ENCODE peak calls at places on chromosomes 6 and 20, in nine cellular contexts. E is T-cell; U is CD4-positive, CD25-positive, alpha-beta regulatory T cell; M is endothelial cell; K is upper lobe of right lung; T is psoas muscle; F is GM03348; S is cardiac fibroblast; Y is CD4-positive, alpha-beta memory T cell. Q is an unnamed sample.

GRCh38 chr20:58312836-58313235 is 3.3 kb downstream of the RAB22A start:
- DNase-seq in T (no peak), K (no peak), E (no peak), S (no peak), F (no peak), Y (no peak), U (no peak), M (no peak), Q (no peak)

GRCh38 chr6:39206250-39206721 is 23.0 kb downstream of the KCNK5 start:
- DNase-seq in M (no peak), S (no peak), T (no peak), Y (no peak), K (peak), U (no peak), F (no peak), E (no peak), Q (no peak)

GRCh38 chr6:37354526-37355384 is 972 bp downstream of the RNF8 start:
- DNase-seq in F (peak), E (no peak), K (peak), U (peak), M (peak), Y (no peak), T (peak), S (peak), Q (no peak)

GRCh38 chr6:1787894-1788293 is 178.2 kb downstream of the FOXC1 start:
- DNase-seq in E (no peak), Y (no peak), K (no peak), T (peak), F (peak), S (peak), U (no peak), M (no peak), Q (no peak)

GRCh38 chr20:2470051-2470431 is 548 bp downstream of the SNRPB start:
- DNase-seq in F (peak), K (no peak), E (peak), T (peak), Y (peak), M (peak), S (peak), U (peak), Q (peak)

GRCh38 chr6:52261229-52261628 is 16.9 kb upstream of the IL17F start:
- DNase-seq in E (no peak), K (no peak), U (no peak), F (peak), Y (no peak), S (no peak), M (no peak), T (no peak), Q (no peak)

GRCh38 chr6:37548067-37548674 is 48.5 kb upstream of the CCDC167 start:
- DNase-seq in T (no peak), E (no peak), S (no peak), U (no peak), K (no peak), F (no peak), M (no peak), Y (no peak), Q (no peak)

GRCh38 chr6:121724576-121724975 is 289.1 kb downstream of the GJA1 start:
- DNase-seq in Y (no peak), S (no peak), U (no peak), T (no peak), E (no peak), K (no peak), M (no peak), F (no peak), Q (no peak)

GRCh38 chr20:45053441-45054351 is 47.2 kb downstream of the KCNS1 start:
- DNase-seq in F (no peak), K (no peak), T (no peak), U (no peak), S (no peak), E (no peak), M (no peak), Y (no peak), Q (no peak)

GRCh38 chr20:24157213-24157612 is 168.6 kb upstream of the GGTLC1 start:
- DNase-seq in M (no peak), K (no peak), S (no peak), T (no peak), U (peak), Y (no peak), E (peak), F (no peak), Q (no peak)

GRCh38 chr6:13544454-13545186 is 29.8 kb upstream of the SIRT5 start:
- DNase-seq in E (no peak), S (no peak), Y (no peak), U (no peak), F (no peak), M (no peak), K (no peak), T (no peak), Q (no peak)

GRCh38 chr20:58141496-58141895 is 87.0 kb downstream of the ANKRD60 start:
- DNase-seq in K (peak), M (no peak), F (no peak), E (no peak), Y (no peak), U (no peak), T (no peak), S (no peak), Q (no peak)

GRCh38 chr20:57043669-57044268 is 222.7 kb downstream of the BMP7 start:
- DNase-seq in U (no peak), K (peak), T (no peak), S (no peak), E (no peak), Y (no peak), M (no peak), F (no peak), Q (no peak)

GRCh38 chr6:129893513-129894098 is 32.5 kb upstream of the TMEM244 start:
- DNase-seq in Y (no peak), K (no peak), E (no peak), S (peak), U (peak), F (peak), M (no peak), T (no peak), Q (no peak)

GRCh38 chr20:19692100-19692499 is 66.0 kb upstream of the RIN2 start:
- DNase-seq in F (no peak), M (no peak), T (no peak), Y (no peak), S (peak), K (no peak), U (no peak), E (no peak), Q (no peak)

GRCh38 chr6:106746660-106747059 is 117.3 kb downstream of the QRSL1 start:
- DNase-seq in Y (no peak), T (no peak), F (no peak), M (no peak), K (no peak), E (no peak), U (no peak), S (peak), Q (no peak)

GRCh38 chr6:6746334-6746969 is 157.9 kb downstream of the LY86 start:
- DNase-seq in M (no peak), F (no peak), T (peak), Y (no peak), U (no peak), E (no peak), K (no peak), S (no peak), Q (no peak)

GRCh38 chr20:10381477-10381876 is 52.5 kb downstream of the MKKS start:
- DNase-seq in U (no peak), K (no peak), M (no peak), Y (no peak), S (no peak), F (no peak), E (no peak), T (no peak), Q (no peak)

GRCh38 chr6:169852504-169853195 is 101.2 kb downstream of the ERMARD start:
- DNase-seq in E (no peak), S (no peak), U (no peak), Y (no peak), M (no peak), K (no peak), T (no peak), F (no peak), Q (no peak)

GRCh38 chr20:17960927-17961599 is 7.5 kb downstream of the SNX5 start:
- DNase-seq in K (no peak), S (peak), M (no peak), Y (no peak), T (peak), E (no peak), F (peak), U (no peak), Q (no peak)

GRCh38 chr20:5073154-5074049 is 46.4 kb downstream of the PCNA start:
- DNase-seq in E (no peak), S (peak), T (peak), K (peak), U (no peak), F (peak), M (no peak), Y (no peak), Q (no peak)

GRCh38 chr6:34536251-34536958 is 19.7 kb downstream of the SPDEF start:
- DNase-seq in M (no peak), K (no peak), Y (no peak), E (no peak), U (no peak), S (no peak), T (no peak), F (no peak), Q (no peak)

GRCh38 chr6:106046854-106047200 is 39.3 kb upstream of the PRDM1 start:
- DNase-seq in K (no peak), T (no peak), E (no peak), S (no peak), Y (no peak), U (no peak), F (no peak), M (no peak), Q (no peak)

GRCh38 chr20:55472704-55473103 is 532.6 kb downstream of the CBLN4 start:
- DNase-seq in T (no peak), M (no peak), E (no peak), S (no peak), U (no peak), Y (no peak), K (no peak), F (no peak), Q (no peak)

GRCh38 chr6:98215531-98215930 is 618.8 kb upstream of the POU3F2 start:
- DNase-seq in Y (no peak), S (no peak), K (no peak), E (no peak), T (no peak), F (no peak), M (no peak), U (no peak), Q (no peak)

GRCh38 chr20:19435820-19436219 is 223.4 kb downstream of the SLC24A3 start:
- DNase-seq in U (no peak), T (no peak), K (no peak), F (no peak), M (no peak), S (no peak), E (no peak), Y (no peak), Q (no peak)

GRCh38 chr20:48606117-48606840 is 221.5 kb downstream of the PREX1 start:
- DNase-seq in E (no peak), T (no peak), U (no peak), M (no peak), F (no peak), S (no peak), Y (no peak), K (peak), Q (no peak)

GRCh38 chr20:16701296-16701695 is 28.5 kb upstream of the SNRPB2 start:
- DNase-seq in S (peak), U (peak), F (no peak), E (peak), Y (peak), K (no peak), M (peak), T (no peak), Q (no peak)

GRCh38 chr20:6819599-6819998 is 52.1 kb downstream of the BMP2 start:
- DNase-seq in M (no peak), Y (no peak), T (no peak), U (no peak), S (peak), F (no peak), E (no peak), K (no peak), Q (no peak)

GRCh38 chr6:83247471-83247870 is 54.3 kb downstream of the RWDD2A start:
- DNase-seq in T (no peak), E (no peak), S (no peak), M (no peak), U (no peak), K (no peak), Y (no peak), F (no peak), Q (no peak)

GRCh38 chr20:62980970-62981369 is 25.8 kb downstream of the BHLHE23 start:
- DNase-seq in E (peak), S (no peak), Y (peak), M (no peak), K (no peak), T (no peak), F (peak), U (peak), Q (peak)

GRCh38 chr6:146968041-146968760 is 236.0 kb upstream of the STXBP5 start:
- DNase-seq in K (no peak), T (no peak), S (peak), Y (no peak), E (no peak), M (no peak), U (no peak), F (peak), Q (no peak)

GRCh38 chr6:135871296-135871695 is 19.8 kb downstream of the PDE7B start:
- DNase-seq in U (no peak), T (no peak), M (no peak), E (no peak), Y (no peak), F (peak), S (peak), K (no peak), Q (no peak)

GRCh38 chr6:12066297-12066696 is 54.2 kb downstream of the HIVEP1 start:
- DNase-seq in S (peak), F (no peak), E (no peak), T (no peak), K (no peak), U (no peak), M (no peak), Y (no peak), Q (no peak)

GRCh38 chr20:7841291-7841966 is 98.8 kb downstream of the HAO1 start:
- DNase-seq in M (no peak), T (peak), S (peak), F (peak), U (no peak), E (no peak), Y (no peak), K (no peak), Q (no peak)

GRCh38 chr20:62201173-62202082 is 18.6 kb downstream of the MTG2 start:
- DNase-seq in K (no peak), M (no peak), S (no peak), F (no peak), Y (no peak), T (no peak), E (no peak), U (no peak), Q (peak)

GRCh38 chr6:137224890-137225198 is 5.7 kb upstream of the IFNGR1 start:
- DNase-seq in S (no peak), K (no peak), E (no peak), M (no peak), F (no peak), T (no peak), Y (no peak), U (peak), Q (peak)

GRCh38 chr6:37541346-37541745 is 41.7 kb upstream of the CCDC167 start:
- DNase-seq in T (no peak), F (no peak), E (no peak), S (no peak), M (no peak), Y (no peak), U (no peak), K (no peak), Q (no peak)

GRCh38 chr20:17083738-17084137 is 143.1 kb upstream of the PCSK2 start:
- DNase-seq in E (no peak), S (no peak), F (no peak), T (no peak), K (no peak), M (peak), U (no peak), Y (no peak), Q (no peak)

Q was measured in B cell.